ENCODE peak calls at places on chromosome 6, in nine cellular contexts. B is NCI-H345; O is HEK293T; A is Caki2; C is stimulated activated CD8-positive, alpha-beta memory T cell treated with anti-CD3 and anti-CD28 coated beads, Interleukin-4, amount 100 ng/mL, for 24 hours; V is GM03348; J is glutamatergic neuron; K is fibroblast of villous mesenchyme; H is activated CD4-positive, CD25-positive, alpha-beta regulatory T cell. M is an unnamed sample.

GRCh38 chr6:36676142-36677058 is 2.1 kb upstream of the CDKN1A start:
- DNase-seq in K (peak; percentile 59), A (peak; percentile 60), J (no peak), O (no peak), B (peak; percentile 60), H (no peak), C (no peak), V (no peak), M (no peak)

GRCh38 chr6:82818727-82819126 is 246.9 kb downstream of the UBE3D start:
- DNase-seq in J (no peak), C (no peak), K (peak; percentile 10), O (no peak), B (no peak), V (peak; percentile 16), A (peak; percentile 56), H (no peak), M (no peak)

GRCh38 chr6:158529629-158530028 is 30.3 kb upstream of the TMEM181 start:
- DNase-seq in V (no peak), K (no peak), J (no peak), C (no peak), H (no peak), B (no peak), A (no peak), O (no peak), M (no peak)

GRCh38 chr6:115415378-115415777 is 645.3 kb downstream of the FRK start:
- DNase-seq in H (no peak), J (no peak), V (no peak), A (no peak), B (no peak), O (no peak), K (no peak), C (no peak), M (no peak)

GRCh38 chr6:46491789-46492547 is 719 bp upstream of the RCAN2 start:
- DNase-seq in K (no peak), V (peak; percentile 84), O (peak; percentile 42), J (peak; percentile 69), B (peak; percentile 64), A (peak; percentile 48), H (no peak), C (no peak), M (peak; percentile 57)

GRCh38 chr6:147201885-147202515 is 2.2 kb upstream of the STXBP5 start:
- DNase-seq in O (peak; percentile 47), H (no peak), C (no peak), A (peak; percentile 77), B (peak; percentile 59), K (peak; percentile 37), V (peak; percentile 44), J (peak; percentile 22), M (no peak)

GRCh38 chr6:21508753-21509152 is 84.8 kb upstream of the SOX4 start:
- DNase-seq in C (no peak), A (no peak), J (no peak), K (no peak), O (no peak), B (no peak), H (no peak), V (no peak), M (no peak)

GRCh38 chr6:67433124-67433523 is 1202.0 kb upstream of the ADGRB3 start:
- DNase-seq in O (no peak), J (no peak), B (no peak), H (no peak), V (no peak), A (no peak), K (peak; percentile 3), C (no peak), M (no peak)

GRCh38 chr6:5359413-5359812 is 98.1 kb downstream of the FARS2 start:
- DNase-seq in H (no peak), A (no peak), B (peak; percentile 3), V (no peak), K (no peak), O (no peak), C (no peak), J (no peak), M (no peak)

GRCh38 chr6:3341467-3341866 is 82.7 kb downstream of the PSMG4 start:
- DNase-seq in A (peak; percentile 40), B (no peak), H (no peak), C (no peak), V (peak; percentile 85), O (no peak), K (peak; percentile 43), J (peak; percentile 15), M (no peak)

GRCh38 chr6:107706516-107706915 is 117.6 kb downstream of the SCML4 start:
- DNase-seq in A (no peak), B (no peak), V (no peak), K (no peak), C (no peak), H (no peak), J (no peak), O (no peak), M (no peak)

GRCh38 chr6:83051386-83052172 is 14.1 kb downstream of the UBE3D start:
- DNase-seq in K (no peak), B (peak; percentile 34), H (no peak), V (no peak), A (no peak), C (no peak), J (no peak), O (no peak), M (no peak)

GRCh38 chr6:139852484-139853140 is 478.2 kb upstream of the CITED2 start:
- DNase-seq in O (no peak), J (no peak), B (no peak), A (no peak), V (no peak), K (peak; percentile 100), H (no peak), C (no peak), M (no peak)

GRCh38 chr6:170268216-170269129 is 22.4 kb downstream of the DLL1 start:
- DNase-seq in C (no peak), H (no peak), J (no peak), B (no peak), O (no peak), A (no peak), K (no peak), V (no peak), M (no peak)

GRCh38 chr6:134123666-134124208 is 71.3 kb upstream of the SLC2A12 start:
- DNase-seq in K (peak; percentile 72), J (no peak), V (peak; percentile 56), H (no peak), O (peak; percentile 32), B (peak; percentile 27), A (peak; percentile 68), C (no peak), M (no peak)

GRCh38 chr6:9225441-9225871 is 790.1 kb upstream of the SLC35B3 start:
- DNase-seq in K (peak; percentile 18), V (peak; percentile 44), C (no peak), B (no peak), O (no peak), J (no peak), A (no peak), H (no peak), M (no peak)

GRCh38 chr6:157813191-157813590 is 9.9 kb upstream of the SNX9 start:
- DNase-seq in V (peak; percentile 35), C (no peak), A (no peak), J (no peak), H (no peak), O (no peak), K (peak; percentile 45), B (no peak), M (no peak)

GRCh38 chr6:140977425-140977824 is 1155.3 kb upstream of the GJE1 start:
- DNase-seq in J (no peak), B (no peak), H (no peak), A (no peak), V (peak; percentile 20), O (no peak), C (no peak), K (peak; percentile 44), M (no peak)

GRCh38 chr6:32982084-32982701 is 13.8 kb downstream of the BRD2 start:
- DNase-seq in K (peak; percentile 50), C (no peak), J (no peak), V (no peak), A (no peak), B (peak; percentile 70), H (no peak), O (no peak), M (no peak)

GRCh38 chr6:144178323-144178722 is 28.0 kb downstream of the STX11 start:
- DNase-seq in K (no peak), H (no peak), J (no peak), B (no peak), O (no peak), C (no peak), A (no peak), V (no peak), M (no peak)

GRCh38 chr6:26487466-26487865 is 12.6 kb upstream of the BTN1A1 start:
- DNase-seq in A (no peak), K (no peak), O (no peak), J (no peak), C (no peak), H (no peak), B (no peak), V (no peak), M (no peak)

GRCh38 chr6:75267461-75267860 is 17.1 kb downstream of the TMEM30A start:
- DNase-seq in A (no peak), V (no peak), K (no peak), C (no peak), J (no peak), B (no peak), H (no peak), O (no peak), M (no peak)

GRCh38 chr6:41200901-41201783 is at the start of gene TREML2:
- DNase-seq in C (no peak), H (peak; percentile 25), B (no peak), J (no peak), K (no peak), V (no peak), O (no peak), A (no peak), M (no peak)

GRCh38 chr6:142883011-142883410 is 62.0 kb downstream of the HIVEP2 start:
- DNase-seq in B (no peak), C (no peak), J (no peak), A (no peak), K (no peak), V (peak; percentile 19), H (no peak), O (no peak), M (no peak)

GRCh38 chr6:56868687-56869086 is 86.2 kb upstream of the BEND6 start:
- DNase-seq in K (peak; percentile 84), O (no peak), H (no peak), J (no peak), B (no peak), A (no peak), V (peak; percentile 60), C (no peak), M (no peak)

GRCh38 chr6:16318538-16318937 is 80.2 kb downstream of the GMPR start:
- DNase-seq in C (no peak), B (no peak), H (no peak), A (no peak), V (peak; percentile 83), J (no peak), O (no peak), K (peak; percentile 62), M (no peak)

GRCh38 chr6:166507809-166508373 is 78.6 kb downstream of the RAMACL start:
- DNase-seq in V (no peak), J (no peak), O (no peak), C (no peak), H (no peak), A (no peak), K (no peak), B (no peak), M (no peak)